ENCODE peak calls at places on chromosomes 7 and 10, in seven cellular contexts. D, N, K, G, U, H and F are unnamed samples.

GRCh38 chr10:110600487-110601101 is 33.1 kb downstream of the SMC3 start:
- DNase-seq in D (peak; percentile 24), N (peak; percentile 53), K (peak; percentile 83), G (no peak), U (peak; percentile 35), H (peak; percentile 43), F (peak; percentile 66)

GRCh38 chr7:20831451-20831850 is 44.8 kb upstream of the SP8 start:
- DNase-seq in D (no peak), N (no peak), K (no peak), G (no peak), U (no peak), H (no peak), F (no peak)

GRCh38 chr7:151115121-151115835 is 29.0 kb downstream of the AGAP3 start:
- DNase-seq in D (no peak), N (peak; percentile 42), K (peak; percentile 62), G (no peak), U (peak; percentile 45), H (peak; percentile 26), F (peak; percentile 28)

GRCh38 chr7:3154881-3155494 is 111.3 kb upstream of the CARD11 start:
- DNase-seq in D (peak; percentile 39), N (peak; percentile 50), K (peak; percentile 80), G (peak; percentile 27), U (peak; percentile 59), H (peak; percentile 46), F (peak; percentile 37)

GRCh38 chr10:8817303-8817702 is 762.8 kb downstream of the GATA3 start:
- DNase-seq in D (no peak), N (no peak), K (no peak), G (no peak), U (no peak), H (peak; percentile 84), F (no peak)

GRCh38 chr10:33009244-33010131 is 51.5 kb upstream of the ITGB1 start:
- DNase-seq in D (no peak), N (no peak), K (no peak), G (no peak), U (no peak), H (no peak), F (no peak)

GRCh38 chr7:2518101-2518500 is 1.5 kb upstream of the LFNG start:
- DNase-seq in D (no peak), N (no peak), K (no peak), G (no peak), U (no peak), H (no peak), F (no peak)

GRCh38 chr10:115335366-115335765 is 242.2 kb downstream of the ATRNL1 start:
- DNase-seq in D (no peak), N (no peak), K (no peak), G (no peak), U (no peak), H (peak; percentile 67), F (no peak)

GRCh38 chr7:68461430-68461829 is 1136.8 kb upstream of the AUTS2 start:
- DNase-seq in D (no peak), N (no peak), K (no peak), G (no peak), U (no peak), H (no peak), F (peak; percentile 79)

GRCh38 chr7:125526958-125527357 is 597.3 kb upstream of the POT1 start:
- DNase-seq in D (no peak), N (no peak), K (no peak), G (no peak), U (no peak), H (no peak), F (no peak)

GRCh38 chr7:47185193-47185592 is 396.7 kb downstream of the TNS3 start:
- DNase-seq in D (no peak), N (no peak), K (no peak), G (no peak), U (no peak), H (no peak), F (no peak)